ENCODE peak calls at places on chromosomes 16 and 17, in six cellular contexts. V is Peyer's patch, W is esophagus squamous epithelium, T is uterus, R is body of pancreas, L is ovary. Q is an unnamed sample.

GRCh38 chr17:14297161-14297851 is 3.6 kb upstream of the HS3ST3B1 start:
- DNase-seq in V (peak), W (no peak), T (peak), R (peak), L (peak), Q (peak)

GRCh38 chr16:75801307-75801706 is 75.0 kb upstream of the CPHXL start:
- DNase-seq in V (no peak), W (no peak), T (no peak), R (no peak), L (no peak), Q (no peak)

GRCh38 chr16:79589495-79590134 is 10.9 kb downstream of the MAF start:
- DNase-seq in V (no peak), W (no peak), T (peak), R (no peak), L (peak), Q (no peak)

GRCh38 chr16:20023190-20023589 is 50.5 kb downstream of the GPR139 start:
- DNase-seq in V (no peak), W (no peak), T (no peak), R (no peak), L (no peak), Q (no peak)

GRCh38 chr17:53749178-53749577 is 73.5 kb upstream of the KIF2B start:
- DNase-seq in V (no peak), W (no peak), T (no peak), R (no peak), L (no peak), Q (no peak)

GRCh38 chr17:35498429-35499178 is 38.9 kb downstream of the SLFN12L start:
- DNase-seq in V (no peak), W (no peak), T (no peak), R (no peak), L (no peak), Q (no peak)

GRCh38 chr17:77437017-77437416 is 296.2 kb downstream of the SEC14L1 start:
- DNase-seq in V (no peak), W (no peak), T (peak), R (no peak), L (peak), Q (no peak)

GRCh38 chr17:64259922-64260321 is 3.1 kb downstream of the TEX2 start:
- DNase-seq in V (no peak), W (no peak), T (no peak), R (no peak), L (no peak), Q (no peak)

GRCh38 chr16:29992371-29992967 is 2.9 kb downstream of the HIRIP3 start:
- DNase-seq in V (no peak), W (no peak), T (no peak), R (no peak), L (no peak), Q (no peak)

GRCh38 chr17:21297597-21297996 is 13.1 kb downstream of the MAP2K3 start:
- DNase-seq in V (no peak), W (no peak), T (no peak), R (no peak), L (no peak), Q (no peak)

GRCh38 chr16:66619534-66620418 is 15.3 kb downstream of the CMTM3 start:
- DNase-seq in V (no peak), W (no peak), T (no peak), R (no peak), L (no peak), Q (no peak)

GRCh38 chr17:64418506-64419339 is 28.1 kb upstream of the PECAM1 start:
- DNase-seq in V (no peak), W (no peak), T (no peak), R (no peak), L (no peak), Q (peak)

GRCh38 chr16:27816561-27816960 is 247.0 kb downstream of the GSG1L start:
- DNase-seq in V (no peak), W (no peak), T (no peak), R (no peak), L (no peak), Q (peak)

GRCh38 chr17:17041018-17041521 is 1.2 kb upstream of the MPRIP start:
- DNase-seq in V (no peak), W (no peak), T (no peak), R (peak), L (no peak), Q (no peak)

GRCh38 chr17:50279639-50280038 is 5.4 kb downstream of the TMEM92 start:
- DNase-seq in V (no peak), W (no peak), T (no peak), R (no peak), L (no peak), Q (no peak)

GRCh38 chr17:74875155-74875969 is 2.6 kb upstream of the FDXR start:
- DNase-seq in V (no peak), W (no peak), T (no peak), R (peak), L (no peak), Q (no peak)

GRCh38 chr16:46961373-46962353 is 11.8 kb downstream of the DNAJA2 start:
- DNase-seq in V (no peak), W (no peak), T (no peak), R (no peak), L (no peak), Q (peak)

GRCh38 chr17:17650959-17651358 is 30.3 kb upstream of the RAI1 start:
- DNase-seq in V (no peak), W (no peak), T (no peak), R (no peak), L (no peak), Q (no peak)

GRCh38 chr17:57615836-57616235 is 129.3 kb downstream of the CCDC182 start:
- DNase-seq in V (no peak), W (no peak), T (no peak), R (no peak), L (no peak), Q (no peak)

GRCh38 chr17:62165378-62165722 is 100.3 kb upstream of the MED13 start:
- DNase-seq in V (no peak), W (no peak), T (no peak), R (no peak), L (no peak), Q (no peak)

GRCh38 chr17:29369831-29370735 is 20.1 kb upstream of the TAOK1 start:
- DNase-seq in V (peak), W (no peak), T (peak), R (peak), L (peak), Q (peak)

GRCh38 chr16:64428463-64428862 is 693.4 kb downstream of the CDH11 start:
- DNase-seq in V (no peak), W (no peak), T (no peak), R (no peak), L (no peak), Q (no peak)

GRCh38 chr17:57568340-57568739 is 176.8 kb downstream of the CCDC182 start:
- DNase-seq in V (no peak), W (no peak), T (no peak), R (no peak), L (no peak), Q (no peak)

GRCh38 chr16:2238396-2239230 is 2.4 kb downstream of the DNASE1L2 start:
- DNase-seq in V (no peak), W (no peak), T (no peak), R (no peak), L (no peak), Q (no peak)

GRCh38 chr17:42795465-42795864 is 3.0 kb downstream of the COA3 start:
- DNase-seq in V (no peak), W (no peak), T (no peak), R (no peak), L (no peak), Q (no peak)

GRCh38 chr16:69942099-69942491 is 9.0 kb upstream of the CLEC18A start:
- DNase-seq in V (no peak), W (no peak), T (no peak), R (no peak), L (no peak), Q (no peak)

GRCh38 chr16:53614346-53614745 is 89.3 kb downstream of the RPGRIP1L start:
- DNase-seq in V (no peak), W (no peak), T (no peak), R (no peak), L (no peak), Q (no peak)

GRCh38 chr17:45848868-45849535 is 4.3 kb downstream of the SPPL2C start:
- DNase-seq in V (no peak), W (no peak), T (no peak), R (no peak), L (no peak), Q (no peak)

GRCh38 chr17:78739331-78739853 is 42.7 kb downstream of the CYTH1 start:
- DNase-seq in V (no peak), W (no peak), T (no peak), R (no peak), L (no peak), Q (no peak)

GRCh38 chr17:22512997-22513538 is 820.7 kb downstream of the KCNJ18 start:
- DNase-seq in V (no peak), W (no peak), T (no peak), R (no peak), L (no peak), Q (no peak)

GRCh38 chr17:29642171-29642611 is 19.5 kb upstream of the CORO6 start:
- DNase-seq in V (no peak), W (no peak), T (no peak), R (no peak), L (no peak), Q (no peak)

GRCh38 chr16:5073279-5073629 is 1.6 kb downstream of the ALG1 start:
- DNase-seq in V (no peak), W (no peak), T (no peak), R (no peak), L (no peak), Q (no peak)

GRCh38 chr16:83187404-83187803 is 560.6 kb downstream of the CDH13 start:
- DNase-seq in V (no peak), W (no peak), T (no peak), R (no peak), L (no peak), Q (no peak)

GRCh38 chr16:48378836-48379235 is 6.4 kb downstream of the SIAH1 start:
- DNase-seq in V (no peak), W (no peak), T (no peak), R (no peak), L (no peak), Q (no peak)

GRCh38 chr17:42559076-42559475 is 2.9 kb upstream of the COASY start:
- DNase-seq in V (peak), W (no peak), T (no peak), R (no peak), L (no peak), Q (no peak)

GRCh38 chr17:40319651-40320550 is 10.9 kb downstream of the RARA start:
- DNase-seq in V (peak), W (no peak), T (peak), R (no peak), L (no peak), Q (no peak)

GRCh38 chr16:17572145-17572544 is 101.4 kb upstream of the XYLT1 start:
- DNase-seq in V (no peak), W (no peak), T (no peak), R (no peak), L (no peak), Q (no peak)

GRCh38 chr16:84778720-84779119 is 41.1 kb upstream of the CRISPLD2 start:
- DNase-seq in V (no peak), W (no peak), T (no peak), R (no peak), L (no peak), Q (peak)

GRCh38 chr16:84773312-84773711 is 46.5 kb upstream of the CRISPLD2 start:
- DNase-seq in V (no peak), W (no peak), T (no peak), R (no peak), L (no peak), Q (no peak)

GRCh38 chr16:84777435-84777834 is 42.4 kb upstream of the CRISPLD2 start:
- DNase-seq in V (no peak), W (no peak), T (no peak), R (no peak), L (no peak), Q (no peak)

GRCh38 chr16:84775262-84775810 is 44.4 kb upstream of the CRISPLD2 start:
- DNase-seq in V (no peak), W (no peak), T (no peak), R (no peak), L (no peak), Q (peak)

DNA sequence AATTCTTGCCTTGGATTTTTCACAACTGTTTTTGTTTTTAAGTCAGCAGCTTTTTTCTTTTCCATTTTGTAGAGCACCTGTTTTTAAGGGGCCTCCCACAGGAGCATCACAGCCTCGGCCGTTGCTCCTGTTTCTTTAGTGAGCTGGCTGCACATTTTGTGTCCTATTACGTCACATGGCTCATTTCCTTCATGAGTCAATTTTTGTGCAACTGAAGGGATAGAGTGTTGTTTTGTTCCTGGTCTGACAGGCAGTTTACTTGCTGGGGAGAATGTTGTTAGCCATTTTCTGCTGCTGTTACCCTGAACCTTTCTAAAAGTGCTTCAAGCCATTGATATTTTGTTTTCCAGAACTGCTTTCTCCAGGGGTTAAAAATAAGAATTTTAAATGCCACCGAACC is 45.0 kb upstream of the CRISPLD2 start:
- DNase-seq in V (no peak), W (no peak), T (peak), R (no peak), L (no peak), Q (peak)
- TF ChIP-seq POLR2A in V (no peak), W (no peak), T (no peak), R (no peak), L (no peak), Q (no peak)

GRCh38 chr17:81537343-81537855 is 9.2 kb downstream of the FSCN2 start:
- DNase-seq in V (peak), W (no peak), T (no peak), R (peak), L (no peak), Q (no peak)
- H3K4me3 ChIP-seq in V (no peak), W (no peak), T (no peak), R (no peak), L (no peak), Q (no peak)

DNA sequence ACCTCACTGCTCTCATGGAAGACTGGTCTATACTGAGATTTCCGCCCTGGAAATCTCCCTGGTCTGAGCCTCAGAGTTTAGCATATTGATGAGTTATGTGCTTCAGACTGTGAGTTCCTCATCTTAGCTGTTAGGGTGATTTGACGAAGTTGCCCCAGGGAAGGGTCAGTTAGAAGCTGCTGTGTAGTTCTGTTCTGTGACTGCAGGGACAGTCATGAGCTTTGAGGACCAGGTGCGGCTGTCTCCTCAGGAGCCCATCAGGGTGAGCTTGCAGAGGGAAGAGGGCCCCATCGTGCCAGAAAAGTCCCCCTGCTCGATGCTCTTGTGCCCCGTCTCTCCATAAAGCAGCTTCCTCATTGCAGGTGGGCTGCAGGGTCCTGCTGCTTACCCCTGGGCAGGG is 28.3 kb upstream of the IL17C start:
- DNase-seq in V (no peak), W (no peak), T (no peak), R (no peak), L (no peak), Q (no peak)
- TF ChIP-seq CTCF in V (no peak), W (no peak), T (no peak), R (no peak), L (no peak), Q (no peak)

GRCh38 chr17:4368341-4368740 is 1.9 kb upstream of the UBE2G1 start:
- DNase-seq in V (no peak), W (no peak), T (no peak), R (no peak), L (no peak), Q (no peak)

GRCh38 chr17:4365103-4365627 is 1.3 kb downstream of the UBE2G1 start:
- DNase-seq in V (peak), W (peak), T (peak), R (peak), L (peak), Q (peak)

GRCh38 chr17:4364622-4365041 is 1.8 kb downstream of the UBE2G1 start:
- DNase-seq in V (no peak), W (no peak), T (peak), R (peak), L (no peak), Q (no peak)

GRCh38 chr17:4366312-4367063 is at the start of gene UBE2G1:
- DNase-seq in V (peak), W (peak), T (peak), R (peak), L (peak), Q (peak)

DNA sequence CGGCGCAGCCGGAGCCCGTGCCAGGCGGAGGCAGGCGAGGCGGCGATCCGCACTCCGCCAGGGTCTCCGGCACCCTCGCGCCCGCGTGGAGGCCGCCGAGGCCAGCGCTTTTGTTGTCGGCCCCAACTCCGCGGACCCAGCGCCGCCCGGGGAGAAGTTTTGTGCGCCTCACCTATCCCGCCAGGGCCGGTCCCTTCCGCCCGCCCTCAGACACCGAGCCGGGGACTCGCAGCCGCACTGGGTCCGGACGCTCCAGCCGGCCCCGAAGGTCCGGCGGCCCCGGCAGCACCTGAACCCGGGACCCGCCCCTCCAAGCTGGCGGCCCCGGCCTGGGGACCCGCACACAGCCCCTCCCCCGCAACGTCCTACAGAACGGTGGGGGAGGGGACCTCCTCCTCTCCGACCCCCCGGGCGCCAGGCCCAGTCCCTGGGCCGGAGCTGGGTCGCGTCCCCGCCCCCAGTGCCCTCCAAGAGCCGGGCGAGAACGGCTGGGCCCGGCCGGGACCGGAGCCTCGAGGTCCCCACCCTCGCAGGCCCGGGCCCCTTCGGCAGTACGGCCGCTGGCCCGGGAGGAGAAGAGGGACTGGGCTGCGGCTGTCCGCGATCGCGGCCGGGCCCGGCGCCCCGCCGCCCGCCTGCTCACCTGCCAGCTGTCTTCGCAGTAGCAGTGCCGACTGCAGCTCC is 705 bp downstream of the UBE2G1 start:
- DNase-seq in V (peak), W (no peak), T (peak), R (peak), L (peak), Q (peak)
- TF ChIP-seq POLR2A in V (no peak), W (no peak), T (peak), R (no peak), L (no peak), Q (no peak)

DNA sequence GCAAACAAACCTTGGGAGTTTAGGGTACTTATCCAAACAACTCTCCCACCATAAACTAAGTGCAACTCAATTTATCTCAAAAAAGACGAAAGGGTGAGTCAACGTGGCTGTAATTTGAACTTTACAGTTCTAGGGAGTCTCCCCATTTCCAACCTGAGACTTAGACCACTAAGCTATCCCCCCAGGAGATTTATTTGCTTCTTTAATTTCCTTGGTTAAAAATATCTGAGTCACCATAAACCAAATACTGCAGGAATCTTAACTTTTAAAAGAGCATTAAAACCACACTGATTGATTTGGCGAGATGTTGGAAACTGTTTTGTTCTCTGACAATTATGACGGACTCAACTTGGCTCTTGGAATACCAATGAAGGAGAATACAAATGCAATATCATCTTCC is 299.3 kb upstream of the SOX9 start:
- DNase-seq in V (no peak), W (no peak), T (no peak), R (no peak), L (no peak), Q (no peak)
- H3K4me3 ChIP-seq in V (no peak), W (no peak), T (no peak), R (no peak), L (no peak), Q (no peak)

GRCh38 chr17:2259769-2260536 is 43.6 kb downstream of the SMG6 start:
- DNase-seq in V (peak), W (no peak), T (peak), R (no peak), L (no peak), Q (no peak)
- TF ChIP-seq CTCF in V (no peak), W (no peak), T (no peak), R (no peak), L (no peak), Q (no peak)